ENCODE peak calls at places on chromosomes 11 and 22, in four cellular contexts. C, T, R and I are unnamed samples.

GRCh38 chr11:1830500-1831223 is 4.1 kb upstream of the SYT8 start:
- DNase-seq in C (no peak), R (no peak), T (no peak), I (no peak)

GRCh38 chr11:129861702-129862107 is 33.7 kb downstream of the NFRKB start:
- DNase-seq in T (peak), C (peak), R (peak), I (no peak)

GRCh38 chr22:30212996-30213441 is 33.5 kb downstream of the LIF start:
- DNase-seq in T (no peak), R (no peak), C (peak), I (no peak)

GRCh38 chr22:24406322-24407277 is 20.8 kb upstream of the ADORA2A start:
- DNase-seq in R (no peak), C (no peak), T (no peak), I (no peak)

GRCh38 chr11:119421941-119422504 is 949 bp downstream of the THY1 start:
- DNase-seq in R (no peak), C (no peak), T (no peak), I (no peak)

GRCh38 chr22:33921576-33922181 is 1.4 kb upstream of the LARGE1 start:
- DNase-seq in R (no peak), T (peak), C (peak), I (no peak)

GRCh38 chr11:12411806-12412727 is 34.7 kb downstream of the PARVA start:
- DNase-seq in T (peak), C (peak), R (peak), I (peak)

GRCh38 chr11:61333638-61334433 is 808 bp downstream of the TKFC start:
- DNase-seq in R (no peak), T (no peak), C (no peak), I (no peak)

GRCh38 chr22:35220221-35220620 is 37.1 kb upstream of the HMGXB4 start:
- DNase-seq in R (no peak), C (no peak), T (no peak), I (no peak)

GRCh38 chr11:77604281-77604680 is 14.5 kb downstream of the AQP11 start:
- DNase-seq in R (no peak), T (no peak), C (no peak), I (no peak)

GRCh38 chr11:114921697-114922096 is 243.4 kb downstream of the NXPE2 start:
- DNase-seq in R (no peak), C (no peak), T (no peak), I (no peak)

GRCh38 chr11:47850337-47850736 is 2.2 kb upstream of the NUP160 start:
- DNase-seq in R (no peak), T (no peak), C (no peak), I (no peak)

GRCh38 chr22:43000441-43001175 is 14.3 kb downstream of the PACSIN2 start:
- DNase-seq in C (peak), T (no peak), R (no peak), I (no peak)

GRCh38 chr11:105693075-105693474 is 83.2 kb downstream of the GRIA4 start:
- DNase-seq in C (no peak), R (no peak), T (no peak), I (no peak)

GRCh38 chr11:8788616-8789015 is 106.0 kb downstream of the RPL27A start:
- DNase-seq in C (no peak), T (no peak), R (no peak), I (no peak)

GRCh38 chr11:14644396-14645246 is 1.0 kb downstream of the PDE3B start:
- DNase-seq in T (no peak), C (peak), R (no peak), I (no peak)

GRCh38 chr22:44409211-44409648 is 88.8 kb downstream of the RTL6 start:
- DNase-seq in C (no peak), R (no peak), T (no peak), I (no peak)

GRCh38 chr22:29313126-29314071 is 2.1 kb downstream of the RASL10A start:
- DNase-seq in T (no peak), R (no peak), C (peak), I (no peak)

GRCh38 chr11:86365566-86365965 is 9.1 kb upstream of the CCDC81 start:
- DNase-seq in C (no peak), R (no peak), T (no peak), I (no peak)

GRCh38 chr11:114847599-114847998 is 169.3 kb downstream of the NXPE2 start:
- DNase-seq in T (no peak), R (no peak), C (no peak), I (no peak)

GRCh38 chr11:20909995-20910726 is 240.8 kb downstream of the NELL1 start:
- DNase-seq in R (no peak), T (peak), C (no peak), I (no peak)

GRCh38 chr11:76266269-76266668 is 60.0 kb upstream of the WNT11 start:
- DNase-seq in T (peak), C (peak), R (peak), I (no peak)

GRCh38 chr11:63961608-63962412 is 12.6 kb upstream of the COX8A start:
- DNase-seq in T (no peak), R (no peak), C (peak), I (no peak)

GRCh38 chr11:47148903-47149535 is 27.7 kb downstream of the ARFGAP2 start:
- DNase-seq in C (no peak), T (no peak), R (no peak), I (no peak)

GRCh38 chr22:39593061-39593930 is 22.7 kb downstream of the CACNA1I start:
- DNase-seq in C (peak), R (no peak), T (no peak), I (no peak)

GRCh38 chr11:122019908-122020694 is 95.9 kb downstream of the BLID start:
- DNase-seq in R (no peak), T (no peak), C (no peak), I (no peak)

GRCh38 chr11:3824714-3825472 is 15.9 kb downstream of the RHOG start:
- DNase-seq in R (no peak), C (peak), T (peak), I (no peak)

GRCh38 chr11:69934861-69935494 is 115.8 kb upstream of the FGF3 start:
- DNase-seq in R (no peak), T (no peak), C (no peak), I (no peak)

GRCh38 chr22:39177456-39177775 is 24.9 kb upstream of the CBX7 start:
- DNase-seq in R (no peak), C (peak), T (no peak), I (no peak)

GRCh38 chr22:22167791-22168189 is 76.8 kb upstream of the VPREB1 start:
- DNase-seq in R (no peak), C (no peak), T (no peak), I (no peak)

GRCh38 chr22:24007253-24008021 is 2.2 kb upstream of the GSTT4 start:
- DNase-seq in C (no peak), R (no peak), T (no peak), I (no peak)

GRCh38 chr11:65014146-65014960 is at the start of gene ARL2:
- DNase-seq in T (peak), C (no peak), R (no peak), I (no peak)

GRCh38 chr22:36017661-36018091 is 10.9 kb downstream of the RBFOX2 start:
- DNase-seq in T (no peak), R (no peak), C (no peak), I (no peak)

GRCh38 chr11:67239795-67240574 is 26.3 kb upstream of the GRK2 start:
- DNase-seq in T (peak), C (peak), R (peak), I (peak)
- TF ChIP-seq CTCF in T (peak), C (peak), R (no peak), I (no peak)

DNA sequence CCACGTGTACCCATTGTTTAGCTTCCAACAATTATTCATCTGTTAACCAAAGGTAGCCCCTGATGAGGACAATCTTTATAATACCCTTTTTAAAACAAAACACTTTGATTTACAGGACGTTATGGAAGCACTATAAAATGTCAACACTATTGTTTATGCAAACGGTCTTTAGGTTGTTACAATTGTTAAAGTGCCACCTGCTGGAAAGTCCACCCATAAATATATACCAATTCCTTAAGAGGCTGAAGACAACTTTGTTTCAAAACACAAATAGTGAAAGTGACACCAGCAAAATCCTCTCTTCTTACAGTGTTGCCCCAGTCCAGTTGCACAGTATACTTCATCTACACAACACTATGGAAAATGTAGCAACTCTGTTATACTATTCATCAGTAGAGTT is 68.9 kb upstream of the SLN start:
- DNase-seq in T (no peak), R (no peak), C (peak), I (no peak)
- TF ChIP-seq CTCF in T (no peak), R (no peak), C (no peak), I (no peak)

GRCh38 chr11:83671295-83671694 is 385.1 kb upstream of the CCDC90B start:
- DNase-seq in T (no peak), R (no peak), C (peak), I (no peak)
- TF ChIP-seq CTCF in T (no peak), R (peak), C (no peak), I (peak)

GRCh38 chr11:123475478-123475877 is 45.4 kb downstream of the GRAMD1B start:
- DNase-seq in T (no peak), R (no peak), C (peak), I (no peak)
- TF ChIP-seq CTCF in T (no peak), R (peak), C (peak), I (no peak)

DNA sequence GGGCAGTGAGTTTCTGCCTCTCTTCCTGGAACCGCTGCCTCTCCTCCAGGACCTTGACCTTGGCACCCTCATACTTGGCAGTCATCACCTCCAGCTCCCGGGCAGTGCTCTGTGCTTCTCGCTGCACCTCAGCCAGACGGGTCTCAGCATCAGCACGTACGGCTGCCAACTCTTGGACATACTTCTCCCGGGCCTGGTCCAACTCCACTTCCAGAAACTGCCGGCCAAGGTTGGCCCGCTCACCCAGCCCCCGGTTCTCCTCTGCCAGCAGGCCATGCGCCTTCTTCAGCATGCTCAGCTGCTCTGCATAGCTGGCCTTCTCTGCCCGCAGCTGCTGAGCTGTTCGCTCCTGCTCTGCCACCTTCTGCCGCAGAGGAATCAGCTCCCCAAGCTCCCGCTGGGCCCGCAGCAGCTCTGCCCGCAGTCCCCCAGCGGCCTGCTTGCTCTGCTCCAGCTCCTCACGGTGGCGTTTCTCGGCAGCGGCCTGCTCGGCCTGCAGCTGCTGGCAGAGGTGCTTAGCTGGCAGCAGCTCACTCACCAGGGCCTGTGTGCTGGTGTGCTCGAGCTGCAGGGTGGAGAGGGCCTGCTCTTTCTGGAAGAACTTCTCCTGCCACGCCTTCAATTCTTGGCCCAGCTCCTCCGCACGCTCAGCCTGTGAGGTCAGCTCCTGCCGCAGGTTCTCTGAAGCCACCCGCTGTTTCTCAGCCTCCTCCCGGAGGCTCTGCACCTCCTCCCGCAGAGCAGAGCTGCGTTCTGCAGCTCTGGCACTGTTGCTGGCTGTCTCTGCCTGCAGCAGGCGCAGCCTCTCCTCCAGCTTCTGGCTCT is 14.4 kb downstream of the IL18BP start:
- DNase-seq in C (peak), T (peak), R (peak), I (no peak)
- TF ChIP-seq CTCF in C (no peak), T (no peak), R (peak), I (no peak)